ENCODE peak calls at places on chromosome 14, in ten cellular contexts. X is H1, L is IMR-90, S is stomach, T is tibial nerve, V is endothelial cell of umbilical vein, O is breast epithelium, N is body of pancreas, I is uterus, Y is heart left ventricle. F is an unnamed sample.

GRCh38 chr14:97337267-97337666 is 540.1 kb downstream of the VRK1 start:
- DNase-seq in S (no peak), N (no peak), Y (no peak), X (no peak), I (no peak), O (no peak), V (no peak), T (no peak), L (no peak), F (no peak)

GRCh38 chr14:101821528-101821927 is 60.0 kb downstream of the PPP2R5C start:
- DNase-seq in Y (no peak), I (no peak), N (no peak), X (no peak), L (no peak), T (no peak), V (no peak), S (no peak), O (no peak), F (no peak)

GRCh38 chr14:79018846-79019245 is 848.7 kb downstream of the NRXN3 start:
- DNase-seq in T (no peak), S (no peak), I (no peak), Y (no peak), X (no peak), N (no peak), O (no peak), V (peak; percentile 23), L (peak; percentile 82), F (no peak)

GRCh38 chr14:61547186-61548121 is 147.9 kb upstream of the HIF1A start:
- DNase-seq in T (no peak), V (peak; percentile 60), N (no peak), S (no peak), Y (no peak), X (no peak), I (no peak), L (peak; percentile 95), O (no peak), F (no peak)

GRCh38 chr14:101616202-101616601 is 54.9 kb downstream of the DIO3 start:
- DNase-seq in N (no peak), O (no peak), Y (no peak), S (no peak), V (no peak), T (no peak), X (no peak), L (no peak), I (no peak), F (no peak)

GRCh38 chr14:100419856-100420255 is 96.7 kb downstream of the SLC25A47 start:
- DNase-seq in L (no peak), X (no peak), T (no peak), N (no peak), O (no peak), Y (no peak), S (no peak), V (no peak), I (no peak), F (no peak)

GRCh38 chr14:64951291-64951690 is 8.7 kb upstream of the GPX2 start:
- DNase-seq in O (no peak), Y (no peak), X (no peak), L (no peak), T (no peak), S (no peak), I (no peak), V (no peak), N (no peak), F (no peak)

GRCh38 chr14:104393898-104394605 is 185.5 kb upstream of the C14orf180 start:
- DNase-seq in X (no peak), N (no peak), V (peak; percentile 62), O (peak; percentile 17), S (peak; percentile 63), T (peak; percentile 21), I (peak; percentile 70), Y (peak; percentile 82), L (no peak), F (no peak)

GRCh38 chr14:45253754-45254300 is 825 bp upstream of the MIS18BP1 start:
- DNase-seq in X (no peak), O (no peak), V (peak; percentile 59), I (no peak), N (peak; percentile 41), L (peak; percentile 26), Y (no peak), T (no peak), S (no peak), F (no peak)

GRCh38 chr14:45251912-45252311 is 1.1 kb downstream of the MIS18BP1 start:
- DNase-seq in O (no peak), S (no peak), I (no peak), V (peak; percentile 39), L (peak; percentile 2), N (no peak), T (no peak), Y (no peak), X (no peak), F (peak; percentile 16)

GRCh38 chr14:45252356-45253069 is 489 bp downstream of the MIS18BP1 start:
- DNase-seq in I (no peak), S (no peak), O (no peak), V (peak; percentile 42), X (no peak), T (no peak), L (peak; percentile 5), N (no peak), Y (no peak), F (no peak)

GRCh38 chr14:45254771-45255170 is 1.8 kb upstream of the MIS18BP1 start:
- DNase-seq in S (no peak), T (no peak), O (no peak), I (no peak), V (no peak), N (no peak), X (no peak), Y (no peak), L (no peak), F (no peak)

DNA sequence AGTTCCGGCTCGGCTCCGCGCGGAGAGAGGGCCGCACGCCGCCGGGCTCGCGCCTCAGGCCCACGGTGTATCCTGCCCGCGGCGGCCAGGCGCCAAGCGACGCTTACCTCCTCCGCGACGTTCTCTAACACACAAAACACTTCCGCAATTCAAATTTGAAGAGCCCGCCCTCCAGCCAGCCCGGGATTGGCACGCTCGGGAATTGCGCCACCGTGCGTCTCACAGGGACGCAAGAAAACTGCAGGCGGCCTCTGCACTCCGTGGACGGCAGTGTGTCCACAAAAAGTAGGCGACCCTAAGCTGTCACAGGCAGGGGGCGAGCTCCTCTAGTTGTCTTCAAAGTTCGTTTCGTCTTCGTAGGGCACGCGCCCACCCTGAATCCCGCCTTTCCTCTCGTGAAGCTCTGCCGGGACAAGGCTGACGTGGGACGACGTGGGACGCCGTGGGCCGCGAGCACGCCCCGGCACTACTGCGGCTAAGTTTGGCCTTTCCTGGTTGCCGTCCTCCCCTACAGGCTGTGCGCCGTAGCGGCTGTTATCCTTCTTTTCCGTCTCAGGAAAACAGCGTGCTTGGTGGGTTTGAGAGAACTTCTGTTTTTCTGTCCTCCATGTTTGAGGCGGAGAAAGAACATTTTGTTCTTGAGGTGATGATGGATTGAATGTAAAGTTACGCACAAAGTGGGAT is at the start of gene MIS18BP1:
- DNase-seq in X (peak; percentile 83), Y (peak; percentile 97), L (peak; percentile 95), O (peak; percentile 90), V (peak; percentile 98), S (peak; percentile 96), I (peak; percentile 94), N (peak; percentile 96), T (peak; percentile 92), F (peak; percentile 68)
- TF ChIP-seq POLR2A in X (peak; percentile 90), Y (peak; percentile 34), L (peak; percentile 36), O (no peak), V (peak; percentile 79), S (no peak), I (peak; percentile 37), N (peak; percentile 43), T (peak; percentile 46), F (peak; percentile 75)

GRCh38 chr14:99128185-99128584 is 143.8 kb downstream of the BCL11B start:
- DNase-seq in S (peak; percentile 15), O (peak; percentile 7), N (no peak), L (no peak), Y (no peak), V (no peak), I (no peak), T (no peak), X (no peak), F (no peak)

GRCh38 chr14:99129211-99129696 is 142.7 kb downstream of the BCL11B start:
- DNase-seq in N (no peak), T (no peak), I (no peak), V (no peak), Y (no peak), S (peak; percentile 14), L (no peak), X (no peak), O (peak; percentile 13), F (no peak)

GRCh38 chr14:99127651-99128167 is 144.3 kb downstream of the BCL11B start:
- DNase-seq in S (peak; percentile 18), V (no peak), N (no peak), L (no peak), Y (no peak), I (no peak), X (no peak), T (peak; percentile 10), O (peak; percentile 16), F (no peak)

GRCh38 chr14:99131632-99132271 is 140.2 kb downstream of the BCL11B start:
- DNase-seq in T (peak; percentile 1), L (no peak), Y (no peak), O (peak; percentile 9), X (no peak), S (peak; percentile 10), N (no peak), I (no peak), V (no peak), F (no peak)

DNA sequence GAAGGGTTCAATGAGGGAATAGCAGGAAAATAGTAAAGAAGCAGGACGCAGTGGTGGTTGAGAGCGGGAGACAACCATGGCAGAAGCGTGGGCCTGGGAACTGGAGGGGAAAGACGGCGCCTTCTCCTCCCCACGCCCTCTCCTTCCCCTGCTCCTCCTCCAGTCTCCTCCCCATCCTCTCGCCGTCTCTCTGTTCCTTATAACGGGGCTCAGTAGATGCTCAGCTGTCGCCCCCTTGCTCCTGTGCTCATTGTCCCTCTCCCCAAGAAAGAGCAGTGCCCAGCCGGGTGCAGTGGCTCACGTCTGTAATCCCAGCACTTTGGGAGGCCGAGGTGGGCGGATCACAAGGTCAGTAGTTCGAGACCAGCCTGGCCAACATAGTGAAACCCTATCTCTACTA is 142.0 kb downstream of the BCL11B start:
- DNase-seq in X (no peak), I (no peak), L (no peak), O (peak; percentile 4), N (no peak), Y (no peak), T (no peak), S (no peak), V (no peak), F (no peak)
- TF ChIP-seq POLR2A in X (no peak), I (no peak), L (no peak), O (no peak), N (no peak), Y (no peak), T (no peak), S (no peak), V (no peak), F (no peak)

DNA sequence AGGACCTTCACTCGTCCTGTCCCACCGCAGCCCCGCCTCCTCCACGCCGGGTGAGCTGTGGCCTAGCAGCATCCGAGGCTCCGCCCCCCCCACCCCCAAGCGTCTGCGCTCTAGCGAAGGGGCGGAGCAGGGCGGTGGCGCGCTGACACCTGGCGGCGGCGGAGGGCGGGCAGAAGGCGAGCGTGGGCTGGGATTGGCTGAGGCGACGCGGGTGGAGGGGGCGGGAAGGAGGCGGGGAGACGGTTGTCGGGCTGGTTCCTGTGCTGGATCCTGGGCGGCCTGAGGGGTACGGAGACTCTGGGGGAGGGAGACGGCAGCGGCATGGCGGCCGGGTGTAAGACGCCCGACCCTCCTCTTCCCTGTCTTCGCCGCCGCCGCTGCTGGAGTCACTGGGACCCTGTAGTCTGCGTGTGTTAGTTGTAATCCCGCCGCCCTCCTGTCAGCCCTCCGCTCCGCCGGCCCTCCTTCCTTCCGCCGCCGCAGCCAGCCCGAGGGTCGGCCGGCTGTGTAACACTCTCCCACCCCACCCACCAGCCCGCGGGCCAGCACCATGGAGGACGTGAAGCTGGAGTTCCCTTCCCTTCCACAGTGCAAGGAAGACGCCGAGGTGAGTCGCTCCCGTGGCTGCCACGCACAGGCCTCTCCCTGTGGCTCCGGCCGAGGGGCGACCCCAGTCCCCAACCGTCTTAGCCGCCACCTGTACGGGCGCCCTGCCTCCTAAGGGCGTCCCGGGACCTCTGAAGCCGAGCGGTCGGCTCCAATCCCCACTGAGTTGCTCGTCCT is at the start of gene STYX:
- DNase-seq in V (peak; percentile 99), L (peak; percentile 96), I (peak; percentile 98), S (peak; percentile 99), Y (peak; percentile 100), N (peak; percentile 99), T (peak; percentile 97), O (peak; percentile 98), X (peak; percentile 97), F (peak; percentile 70)
- TF ChIP-seq POLR2A in V (peak; percentile 78), L (peak; percentile 87), I (peak; percentile 86), S (peak; percentile 57), Y (peak; percentile 94), N (peak; percentile 71), T (peak; percentile 88), O (peak; percentile 52), X (peak; percentile 94), F (peak; percentile 95)

DNA sequence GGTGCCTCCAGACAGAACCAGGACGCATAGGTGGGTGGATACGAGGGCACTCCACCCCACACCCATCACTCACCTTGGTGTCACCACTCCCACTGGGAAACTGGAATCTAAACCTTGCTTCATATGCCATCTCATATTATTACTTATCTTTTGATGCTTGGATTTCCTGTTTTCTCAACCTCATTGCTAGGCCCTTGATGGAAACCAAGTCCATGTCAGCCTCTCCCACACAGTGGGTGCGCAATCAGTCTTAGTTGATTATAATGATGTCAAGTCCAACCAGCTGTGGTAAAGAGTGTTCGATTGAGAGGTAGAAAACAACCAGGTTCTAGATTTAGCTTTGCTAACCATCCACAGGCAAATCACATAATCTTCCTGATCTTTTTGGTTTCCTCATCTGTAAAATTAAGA is 584 bp upstream of the DDHD1 start:
- DNase-seq in S (no peak), O (no peak), L (no peak), I (no peak), Y (no peak), T (no peak), N (no peak), V (no peak), X (no peak), F (no peak)
- TF ChIP-seq POLR2A in S (no peak), O (no peak), L (no peak), I (no peak), Y (no peak), T (no peak), N (no peak), V (no peak), X (no peak), F (no peak)

F was measured in GM12892.